ENCODE peak calls at places on chromosome 12, in five cellular contexts. E is endothelial cell, B is C1 segment of cervical spinal cord, N is colonic mucosa, F is small intestine. T is an unnamed sample.

GRCh38 chr12:107415834-107416233 is 269.8 kb upstream of the PWP1 start:
- DNase-seq in E (no peak), B (no peak), N (no peak), F (no peak), T (no peak)

GRCh38 chr12:62700091-62700490 is 233.5 kb downstream of the MON2 start:
- DNase-seq in E (no peak), B (no peak), N (no peak), F (no peak), T (no peak)

GRCh38 chr12:120257041-120257821 is 8.3 kb downstream of the PXN start:
- DNase-seq in E (no peak), B (peak), N (no peak), F (no peak), T (no peak)

GRCh38 chr12:114018669-114019068 is 52.5 kb upstream of the RBM19 start:
- DNase-seq in E (no peak), B (no peak), N (no peak), F (no peak), T (no peak)

GRCh38 chr12:76346798-76347420 is 1.3 kb downstream of the BBS10 start:
- DNase-seq in E (no peak), B (no peak), N (no peak), F (peak), T (no peak)

GRCh38 chr12:48286665-48287064 is 64.1 kb downstream of the ZNF641 start:
- DNase-seq in E (peak), B (no peak), N (no peak), F (no peak), T (no peak)

GRCh38 chr12:132286912-132287311 is 42.5 kb downstream of the GALNT9 start:
- DNase-seq in E (no peak), B (no peak), N (no peak), F (no peak), T (no peak)

GRCh38 chr12:106642991-106643390 is 60.2 kb downstream of the RFX4 start:
- DNase-seq in E (no peak), B (no peak), N (no peak), F (no peak), T (no peak)

GRCh38 chr12:119036878-119037493 is 55.6 kb downstream of the SRRM4 start:
- DNase-seq in E (peak), B (no peak), N (peak), F (peak), T (no peak)

GRCh38 chr12:54398995-54399793 is 14.7 kb upstream of the ZNF385A start:
- DNase-seq in E (peak), B (peak), N (peak), F (peak), T (no peak)

T was measured in NCI-H2081 treated with DMSO at 0.1 percent for 48 hours.